ENCODE peak calls at places on chromosomes 12 and 14, in four cellular contexts. W is stomach, E is kidney, Q is pancreas. V is an unnamed sample.

GRCh38 chr12:75862692-75863471 is 168.7 kb downstream of the PHLDA1 start:
- DNase-seq in Q (no peak), W (no peak), E (no peak), V (no peak)

GRCh38 chr12:57892232-57892987 is 45.9 kb upstream of the CTDSP2 start:
- DNase-seq in Q (no peak), E (no peak), W (no peak), V (no peak)

GRCh38 chr12:21073822-21074460 is 57.1 kb upstream of the SLCO1B1 start:
- DNase-seq in W (no peak), E (no peak), Q (no peak), V (no peak)

GRCh38 chr14:99649219-99649618 is 4.3 kb downstream of the HHIPL1 start:
- DNase-seq in E (no peak), W (no peak), Q (no peak), V (no peak)

GRCh38 chr12:5889381-5890047 is 55.5 kb downstream of the ANO2 start:
- DNase-seq in Q (no peak), E (no peak), W (no peak), V (no peak)

GRCh38 chr12:89064780-89065179 is 287.5 kb downstream of the DUSP6 start:
- DNase-seq in E (no peak), W (no peak), Q (no peak), V (no peak)

GRCh38 chr12:11746024-11746771 is 96.7 kb downstream of the ETV6 start:
- DNase-seq in Q (no peak), E (no peak), W (no peak), V (no peak)

GRCh38 chr12:58425481-58426392 is 484.4 kb downstream of the ATP23 start:
- DNase-seq in Q (no peak), E (peak; percentile 72), W (peak; percentile 46), V (no peak)

GRCh38 chr12:118330421-118331018 is 42.2 kb downstream of the TAOK3 start:
- DNase-seq in W (no peak), E (no peak), Q (no peak), V (no peak)

GRCh38 chr14:104266643-104267575 is 128.5 kb downstream of the KIF26A start:
- DNase-seq in Q (no peak), E (peak; percentile 53), W (peak; percentile 17), V (no peak)

GRCh38 chr12:121649819-121650353 is 19.6 kb downstream of the MORN3 start:
- DNase-seq in E (no peak), W (no peak), Q (no peak), V (no peak)

GRCh38 chr14:66634876-66635275 is 126.9 kb downstream of the GPHN start:
- DNase-seq in W (no peak), Q (no peak), E (no peak), V (no peak)

GRCh38 chr12:52614381-52615207 is 3.8 kb downstream of the KRT73 start:
- DNase-seq in W (no peak), Q (no peak), E (no peak), V (no peak)

GRCh38 chr12:94618995-94619695 is 31.2 kb downstream of the TMCC3 start:
- DNase-seq in Q (no peak), W (no peak), E (no peak), V (no peak)

GRCh38 chr12:39127401-39127800 is 222.0 kb upstream of the CPNE8 start:
- DNase-seq in W (no peak), E (no peak), Q (no peak), V (no peak)

GRCh38 chr12:67667276-67668073 is 18.9 kb downstream of the DYRK2 start:
- DNase-seq in W (peak; percentile 77), Q (peak; percentile 32), E (peak; percentile 67), V (no peak)

GRCh38 chr12:27733052-27733656 is 22.5 kb downstream of the MRPS35 start:
- DNase-seq in E (no peak), Q (no peak), W (no peak), V (no peak)

GRCh38 chr12:3099146-3099545 is 22.0 kb downstream of the TSPAN9 start:
- DNase-seq in E (no peak), Q (no peak), W (no peak), V (no peak)

GRCh38 chr14:50599700-50600444 is 39.9 kb downstream of the ATL1 start:
- DNase-seq in Q (no peak), W (no peak), E (no peak), V (no peak)

GRCh38 chr14:103802353-103802752 is 45.0 kb downstream of the PPP1R13B start:
- DNase-seq in Q (no peak), W (no peak), E (no peak), V (no peak)

GRCh38 chr14:50892255-50892654 is 20.4 kb downstream of the ABHD12B start:
- DNase-seq in E (no peak), W (no peak), Q (no peak), V (no peak)

GRCh38 chr14:64734990-64735389 is 30.8 kb downstream of the PLEKHG3 start:
- DNase-seq in W (no peak), Q (peak; percentile 1), E (peak; percentile 6), V (no peak)

GRCh38 chr14:74018029-74018703 is 922 bp downstream of the ENTPD5 start:
- DNase-seq in Q (no peak), W (no peak), E (no peak), V (peak; percentile 23)

DNA sequence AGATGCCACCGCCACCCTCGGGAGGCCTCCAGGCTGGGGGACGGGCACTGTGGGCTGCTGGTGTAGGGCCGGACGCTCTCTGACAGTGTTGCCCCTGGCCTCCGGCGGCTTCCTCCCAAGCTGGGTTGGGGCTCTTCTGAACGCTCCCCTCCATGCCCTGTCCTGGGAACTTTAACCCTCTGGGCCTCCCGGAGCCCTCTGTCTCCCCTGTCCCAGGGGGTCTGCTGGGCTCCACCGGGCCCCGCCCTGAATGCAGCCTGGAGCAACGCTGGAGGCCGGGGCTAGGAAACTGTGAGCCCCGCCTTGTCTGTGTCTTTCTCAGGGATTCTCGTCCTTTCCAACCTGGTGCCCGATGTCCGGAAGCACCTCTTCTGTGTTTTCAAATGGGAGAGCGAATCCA is 45.7 kb upstream of the FBRSL1 start:
- DNase-seq in Q (no peak), E (no peak), W (no peak), V (no peak)
- H3K4me3 ChIP-seq in Q (no peak overlapping the region), E (no peak overlapping the region), W (no peak overlapping the region), V (peak overlapping the region; percentile 46)

DNA sequence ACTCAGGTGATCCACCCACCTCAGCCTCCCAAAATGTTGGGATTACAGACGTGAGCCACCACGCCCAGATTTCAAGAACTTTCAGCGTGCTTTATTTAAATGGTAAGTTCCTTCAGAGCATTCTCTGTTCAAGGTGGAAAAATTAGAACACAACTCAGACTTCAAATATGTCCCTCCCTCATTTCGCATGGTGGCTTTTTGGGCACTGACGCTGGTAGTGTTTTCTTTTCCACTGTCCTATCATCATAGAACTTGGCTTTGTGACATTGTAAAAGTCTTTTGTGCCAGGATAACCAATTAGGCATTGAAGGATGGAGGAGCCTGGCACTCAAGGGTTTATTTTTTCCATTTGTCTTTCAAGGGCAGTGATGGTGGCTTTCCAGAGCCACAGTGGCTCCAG is 190.8 kb downstream of the NUAK1 start:
- DNase-seq in E (no peak), W (no peak), Q (no peak), V (no peak)
- H3K27ac ChIP-seq in E (no peak overlapping the region), W (no peak overlapping the region), Q (no peak overlapping the region), V (no peak overlapping the region)

GRCh38 chr12:71208053-71208685 is 50.4 kb upstream of the TSPAN8 start:
- DNase-seq in E (no peak), Q (no peak), W (no peak), V (no peak)
- H3K9me3 ChIP-seq in E (no peaks in the 10 kb centered on the region), Q (no peaks in the 10 kb centered on the region), W (no peaks in the 10 kb centered on the region), V (no peaks in the 10 kb centered on the region)

GRCh38 chr12:71010143-71010479 is 89.6 kb upstream of the PTPRR start:
- DNase-seq in E (no peak), Q (no peak), W (no peak), V (no peak)

GRCh38 chr12:71009414-71010142 is 89.0 kb upstream of the PTPRR start:
- DNase-seq in E (no peak), Q (no peak), W (no peak), V (no peak)

GRCh38 chr12:71018682-71019081 is 98.1 kb upstream of the PTPRR start:
- DNase-seq in E (no peak), Q (no peak), W (no peak), V (no peak)

GRCh38 chr12:71011261-71011660 is 90.7 kb upstream of the PTPRR start:
- DNase-seq in Q (no peak), W (no peak), E (no peak), V (no peak)

GRCh38 chr12:71014180-71014785 is 93.7 kb upstream of the PTPRR start:
- DNase-seq in E (no peak), W (no peak), Q (no peak), V (no peak)
- H3K4me3 ChIP-seq in E (peak overlapping the region; percentile 33), W (no peak overlapping the region), Q (no peak overlapping the region), V (no peak overlapping the region)

DNA sequence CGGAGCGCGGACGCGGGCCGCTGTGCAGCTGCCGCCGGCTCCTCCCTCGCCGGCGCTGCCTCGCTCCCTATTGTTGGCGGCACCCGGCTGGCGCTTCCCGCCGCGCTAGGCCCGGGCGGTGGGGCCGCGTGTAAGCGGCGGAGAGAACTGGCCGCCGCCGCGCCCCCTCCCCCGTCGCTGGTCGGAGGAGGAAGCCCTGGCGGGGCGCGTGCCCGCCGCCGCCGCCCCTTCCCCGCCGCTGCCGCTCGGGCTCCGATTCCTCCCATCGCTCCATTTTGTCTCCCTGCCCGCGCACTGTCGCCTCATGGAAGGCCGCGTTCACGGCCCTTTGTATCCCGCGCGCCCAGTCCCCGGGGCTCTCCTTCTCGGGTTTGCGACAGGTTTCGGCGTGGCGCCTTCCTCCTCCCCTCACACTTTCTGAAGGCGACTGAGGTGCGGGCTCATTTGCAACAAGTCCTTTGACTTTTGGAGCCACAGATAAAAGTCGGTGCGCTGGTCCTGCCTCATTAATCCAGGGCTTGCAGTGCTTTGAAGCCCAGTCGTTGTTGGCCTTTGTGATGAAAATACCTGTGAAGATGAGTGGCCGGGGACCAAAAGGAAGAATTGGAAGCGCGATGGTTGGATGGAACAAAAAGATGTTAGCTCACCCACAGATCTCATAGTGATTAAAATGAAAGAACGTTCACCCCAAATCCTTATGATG is 704 bp downstream of the CPSF6 start:
- DNase-seq in W (peak; percentile 47), Q (peak; percentile 61), E (peak; percentile 87), V (peak; percentile 60)
- H3K27ac ChIP-seq in W (peak overlapping the region; percentile 99), Q (peak overlapping the region; percentile 90), E (peak overlapping the region; percentile 97), V (peak overlapping the region; percentile 90)

DNA sequence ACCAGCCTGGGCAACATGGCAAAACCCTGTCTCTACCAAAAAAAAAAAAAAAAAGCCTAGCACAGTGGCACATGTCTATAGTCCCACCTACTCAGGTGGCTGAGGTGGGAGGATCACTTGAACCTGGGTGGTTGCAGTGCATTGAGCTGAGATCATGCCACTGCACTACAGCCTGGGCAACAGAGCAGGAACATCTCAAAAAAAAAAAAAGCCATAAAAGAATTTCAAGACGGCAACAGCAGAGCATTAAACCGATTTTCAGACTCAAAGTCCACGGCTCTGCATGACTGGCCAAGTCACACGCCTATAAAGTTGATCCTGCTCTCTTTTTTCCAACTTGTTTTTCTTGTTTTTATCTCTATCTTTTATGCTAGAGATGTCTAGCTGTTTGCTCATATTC is 45.3 kb downstream of the FBXO34 start:
- DNase-seq in W (no peak), Q (no peak), E (no peak), V (no peak)
- H3K9me3 ChIP-seq in W (peaks cover 10% of the 10 kb centered on the region), Q (no peaks in the 10 kb centered on the region), E (no peaks in the 10 kb centered on the region), V (peaks cover 5% of the 10 kb centered on the region)

DNA sequence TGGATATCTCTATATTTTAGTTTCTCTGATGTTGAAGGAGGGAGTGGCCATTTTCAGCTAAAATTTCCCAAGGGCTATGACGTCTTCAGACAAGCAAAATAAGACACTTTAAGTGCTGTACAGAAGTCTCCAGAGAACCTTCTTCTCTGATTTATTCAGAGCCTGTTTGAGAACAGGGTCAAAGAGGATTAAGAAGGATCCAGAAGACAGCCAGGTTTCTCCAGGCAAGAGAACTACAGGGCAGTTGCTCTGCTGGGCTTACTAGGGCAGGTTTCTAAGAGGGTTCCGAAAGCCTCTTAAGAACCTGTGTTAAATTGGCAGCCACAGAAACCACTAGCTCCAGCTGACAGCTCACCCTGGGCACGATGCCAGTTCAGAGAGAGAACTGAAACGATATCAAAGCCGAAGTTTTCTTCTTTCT is 1.2 kb downstream of the MGP start:
- DNase-seq in E (peak; percentile 88), Q (peak; percentile 78), W (peak; percentile 84), V (peak; percentile 67)
- H3K4me3 ChIP-seq in E (peak overlapping the region; percentile 67), Q (no peak overlapping the region), W (peak overlapping the region; percentile 28), V (no peak overlapping the region)

GRCh38 chr14:20687362-20688166 is 1.0 kb upstream of the ANG start:
- DNase-seq in W (peak; percentile 52), Q (no peak), E (no peak), V (no peak)
- H3K27ac ChIP-seq in W (peak overlapping the region; percentile 100), Q (peak overlapping the region; percentile 99), E (peak overlapping the region; percentile 51), V (no peak overlapping the region)

V was measured in CD8-positive, alpha-beta memory T cell.